ENCODE peak calls at places on chromosome 5, in five cellular contexts. W is HCT116, S is HepG2, Q is SK-N-SH, G is GM12878. T is an unnamed sample.

GRCh38 chr5:133736512-133736911 is 124.2 kb upstream of the FSTL4 start:
- DNase-seq in G (no peak), W (no peak), Q (no peak), S (no peak), T (no peak)

GRCh38 chr5:98599016-98599415 is 174.4 kb upstream of the RGMB start:
- DNase-seq in G (no peak), S (no peak), W (no peak), Q (no peak), T (no peak)

GRCh38 chr5:96330532-96331140 is 102.4 kb downstream of the PCSK1 start:
- DNase-seq in G (no peak), Q (no peak), S (no peak), W (no peak), T (no peak)

GRCh38 chr5:125485003-125485641 is 738.7 kb upstream of the ZNF608 start:
- DNase-seq in G (no peak), Q (peak), W (peak), S (no peak), T (peak)

GRCh38 chr5:14351845-14352712 is 208.9 kb downstream of the TRIO start:
- DNase-seq in S (peak), G (no peak), W (peak), Q (peak), T (peak)

GRCh38 chr5:147455321-147455720 is 54.5 kb downstream of the DPYSL3 start:
- DNase-seq in Q (no peak), S (no peak), G (no peak), W (no peak), T (no peak)

GRCh38 chr5:171318026-171318425 is 9.0 kb downstream of the TLX3 start:
- DNase-seq in S (no peak), Q (no peak), G (no peak), W (no peak), T (no peak)

GRCh38 chr5:126376443-126376842 is 46.8 kb upstream of the GRAMD2B start:
- DNase-seq in W (no peak), Q (no peak), S (no peak), G (no peak), T (no peak)

DNA sequence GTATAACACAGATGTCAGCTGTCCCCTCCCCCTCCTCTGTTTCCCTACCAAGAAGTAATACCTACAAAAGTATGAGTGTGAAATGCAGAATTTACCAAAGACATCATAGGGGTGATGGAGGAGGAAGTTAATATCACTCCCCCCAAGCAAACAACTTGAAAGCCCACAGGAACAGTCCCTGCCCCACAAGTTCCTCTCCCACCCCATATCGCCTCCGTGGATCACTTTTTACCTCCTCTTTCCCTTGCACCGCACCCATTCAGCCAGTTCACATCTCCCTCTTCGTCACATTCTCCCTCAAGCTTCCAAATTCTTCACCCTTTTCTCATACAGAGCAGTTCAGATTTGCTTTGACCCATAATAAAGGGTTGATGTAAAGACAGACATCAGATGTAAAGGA is 7.0 kb upstream of the SIL1 start:
- DNase-seq in Q (no peak), S (no peak), G (no peak), W (no peak), T (no peak)
- TF ChIP-seq JUND in Q (no peak), S (no peak), G (no peak), W (no peak), T (no peak)

GRCh38 chr5:72634444-72634843 is 127.2 kb upstream of the ZNF366 start:
- DNase-seq in W (no peak), Q (no peak), G (no peak), S (no peak), T (no peak)
- TF ChIP-seq JUND in W (no peak), Q (no peak), G (no peak), S (no peak), T (no peak)

GRCh38 chr5:175385691-175386360 is 58.2 kb downstream of the DRD1 start:
- DNase-seq in S (no peak), Q (no peak), W (no peak), G (no peak), T (no peak)

GRCh38 chr5:175388531-175388930 is 55.5 kb downstream of the DRD1 start:
- DNase-seq in G (no peak), S (no peak), Q (no peak), W (no peak), T (no peak)

GRCh38 chr5:175384724-175385552 is 59.0 kb downstream of the DRD1 start:
- DNase-seq in S (no peak), W (no peak), G (no peak), Q (no peak), T (no peak)

GRCh38 chr5:175386526-175386925 is 57.5 kb downstream of the DRD1 start:
- DNase-seq in W (no peak), S (no peak), Q (no peak), G (no peak), T (no peak)

GRCh38 chr5:175387144-175387543 is 56.8 kb downstream of the DRD1 start:
- DNase-seq in W (no peak), G (no peak), Q (no peak), S (no peak), T (no peak)
- TF ChIP-seq JUND in W (no peak), G (no peak), Q (no peak), S (no peak), T (no peak)

GRCh38 chr5:131943914-131944313 is 1.5 kb downstream of the MEIKIN start:
- DNase-seq in Q (no peak), W (no peak), G (no peak), S (no peak), T (no peak)

GRCh38 chr5:131945551-131945882 is at the start of gene MEIKIN:
- DNase-seq in Q (no peak), G (no peak), W (no peak), S (no peak), T (no peak)

GRCh38 chr5:131944700-131945550 is 538 bp downstream of the MEIKIN start:
- DNase-seq in G (no peak), S (no peak), W (no peak), Q (no peak), T (no peak)

GRCh38 chr5:131950706-131951105 is 5.2 kb upstream of the MEIKIN start:
- DNase-seq in W (no peak), G (no peak), Q (no peak), S (no peak), T (no peak)

GRCh38 chr5:131947445-131947844 is 2.0 kb upstream of the MEIKIN start:
- DNase-seq in Q (no peak), G (no peak), W (no peak), S (no peak), T (peak)
- TF ChIP-seq JUND in Q (no peak), G (no peak), W (no peak), S (no peak), T (no peak)

GRCh38 chr5:141850183-141850768 is 27.9 kb downstream of the PCDH1 start:
- DNase-seq in Q (peak), G (no peak), S (no peak), W (no peak), T (peak)
- TF ChIP-seq JUND in Q (no peak), G (no peak), S (no peak), W (no peak), T (no peak)

DNA sequence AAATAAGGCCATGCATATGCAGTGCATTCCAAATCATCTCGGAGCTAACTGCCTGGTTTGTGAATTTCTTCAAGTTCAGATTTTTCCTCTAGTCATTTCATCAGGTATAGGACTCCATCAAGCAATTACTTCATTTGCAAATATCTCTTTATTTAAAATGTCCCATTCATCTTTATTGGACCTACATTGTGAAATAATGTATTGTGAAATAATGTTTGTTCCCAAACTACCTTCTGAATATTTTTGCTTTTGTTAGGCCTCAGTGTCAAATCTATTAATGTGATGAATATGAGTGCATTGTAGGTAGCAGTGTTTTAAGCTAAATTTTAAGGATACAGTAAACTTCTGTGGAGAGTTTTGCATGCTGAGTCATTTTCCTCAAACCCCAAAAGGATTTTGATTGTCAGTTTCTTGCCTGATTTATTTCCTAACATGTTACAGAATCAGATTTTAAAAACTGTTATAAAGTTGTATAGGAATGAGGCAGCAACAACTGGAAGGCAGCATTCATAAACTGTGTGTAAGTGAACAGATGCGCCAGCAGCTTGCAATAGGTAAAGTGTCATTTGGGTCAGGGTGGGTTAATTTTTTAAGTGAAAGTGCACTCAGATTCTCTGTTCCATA is 370.9 kb upstream of the RIOK2 start:
- DNase-seq in G (no peak), W (no peak), Q (no peak), S (no peak), T (no peak)
- TF ChIP-seq JUND in G (no peak), W (no peak), Q (no peak), S (no peak), T (no peak)

DNA sequence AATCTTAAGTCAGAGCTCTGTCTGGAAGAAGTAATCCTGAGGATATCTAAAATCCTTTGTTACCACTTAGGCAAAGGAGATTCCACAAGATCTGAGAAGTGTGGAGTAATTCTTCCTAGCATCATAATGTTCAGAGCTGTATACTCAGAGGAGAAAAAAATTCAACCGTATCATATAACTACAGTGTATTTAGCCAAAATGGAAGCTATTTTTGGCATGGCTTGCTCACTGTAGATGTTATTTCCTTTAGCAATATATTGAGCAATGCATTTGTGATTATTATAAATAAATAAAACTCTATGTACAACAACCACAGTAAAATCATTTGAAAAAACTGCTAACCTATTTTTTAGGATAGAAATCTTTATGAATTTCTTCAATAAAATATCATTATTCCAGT is 1858.4 kb downstream of the EFNA5 start:
- DNase-seq in S (no peak), G (no peak), W (no peak), Q (no peak), T (no peak)
- TF ChIP-seq JUND in S (no peak), G (no peak), W (no peak), Q (no peak), T (no peak)